ENCODE peak calls at places on chromosome 12, in ten cellular contexts. A is transverse colon, S is H9, F is colonic mucosa, D is endodermal cell, C is Panc1, J is HepG2, L is Peyer's patch, H is stomach, W is body of pancreas. V is an unnamed sample. For H3K9me3, the result is how much of the 10 kb centered on the place peaks cover.

GRCh38 chr12:96164951-96165858 is 29.0 kb upstream of the ELK3 start:
- DNase-seq in C (no peak), S (no peak), L (no peak), J (no peak), F (no peak), W (peak), H (no peak), D (no peak), A (no peak), V (no peak)

GRCh38 chr12:107079172-107080011 is 14.0 kb downstream of the CRY1 start:
- DNase-seq in C (no peak), F (no peak), L (no peak), A (no peak), D (no peak), H (no peak), W (no peak), S (no peak), J (peak), V (peak)

GRCh38 chr12:84497819-84498218 is 414.8 kb downstream of the SLC6A15 start:
- DNase-seq in W (no peak), D (no peak), C (no peak), F (no peak), J (peak), S (no peak), A (no peak), L (no peak), H (no peak), V (no peak)

GRCh38 chr12:108773798-108774788 is 42.8 kb upstream of the CORO1C start:
- DNase-seq in L (peak), A (peak), H (peak), W (peak), J (peak), C (no peak), D (peak), S (peak), F (peak), V (peak)

GRCh38 chr12:44835641-44836379 is 40.3 kb downstream of the NELL2 start:
- DNase-seq in D (no peak), C (no peak), H (no peak), W (peak), S (no peak), F (no peak), J (no peak), A (no peak), L (no peak), V (no peak)

GRCh38 chr12:109697877-109698468 is 15.7 kb upstream of the FAM222A start:
- DNase-seq in H (no peak), W (no peak), S (no peak), L (no peak), A (no peak), D (peak), F (no peak), J (no peak), C (no peak), V (no peak)

GRCh38 chr12:132570635-132571034 is 39.7 kb downstream of the LRCOL1 start:
- DNase-seq in H (no peak), D (no peak), C (no peak), A (no peak), F (no peak), J (no peak), L (no peak), W (no peak), S (no peak), V (no peak)

GRCh38 chr12:123948401-123949117 is 24.1 kb downstream of the CCDC92 start:
- DNase-seq in D (no peak), F (no peak), S (peak), L (no peak), H (no peak), W (no peak), J (no peak), A (no peak), C (no peak), V (no peak)

GRCh38 chr12:70604662-70605061 is 32.6 kb downstream of the PTPRB start:
- DNase-seq in J (no peak), A (no peak), S (no peak), L (no peak), C (no peak), H (no peak), W (no peak), F (no peak), D (no peak), V (no peak)
- TF ChIP-seq CTCF in J (no peak), A (no peak), S (no peak), L (no peak), C (no peak), H (no peak), W (no peak), F (no peak), D (no peak), V (no peak)

DNA sequence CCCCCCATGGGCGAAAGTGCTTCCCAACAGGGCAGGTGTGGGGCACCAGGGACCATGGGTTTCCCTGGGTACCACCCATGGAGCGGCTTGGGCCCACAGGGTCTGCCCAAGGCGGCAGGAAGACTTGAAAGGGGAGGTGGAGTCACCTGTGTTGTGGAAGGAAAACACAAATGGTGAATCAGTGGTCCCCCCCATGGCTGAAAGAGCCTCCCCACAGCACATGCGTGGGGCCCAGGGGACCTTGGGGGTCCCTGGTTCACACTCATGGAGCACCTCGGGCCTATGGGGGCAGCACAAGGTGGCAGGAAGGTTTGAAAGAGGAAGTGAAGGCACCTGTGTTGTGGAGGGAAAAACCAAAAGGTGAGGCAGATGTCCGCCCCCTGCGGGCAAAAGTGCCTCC is 581.9 kb downstream of the ALG10 start:
- DNase-seq in C (no peak), S (no peak), W (no peak), A (no peak), F (no peak), J (no peak), D (no peak), H (no peak), L (no peak), V (peak)
- H3K9me3 ChIP-seq in C (under half), S (half or more), W (under half), A (half or more), F (under half), J (half or more), D (under half), H (half or more), L (under half), V (half or more)

DNA sequence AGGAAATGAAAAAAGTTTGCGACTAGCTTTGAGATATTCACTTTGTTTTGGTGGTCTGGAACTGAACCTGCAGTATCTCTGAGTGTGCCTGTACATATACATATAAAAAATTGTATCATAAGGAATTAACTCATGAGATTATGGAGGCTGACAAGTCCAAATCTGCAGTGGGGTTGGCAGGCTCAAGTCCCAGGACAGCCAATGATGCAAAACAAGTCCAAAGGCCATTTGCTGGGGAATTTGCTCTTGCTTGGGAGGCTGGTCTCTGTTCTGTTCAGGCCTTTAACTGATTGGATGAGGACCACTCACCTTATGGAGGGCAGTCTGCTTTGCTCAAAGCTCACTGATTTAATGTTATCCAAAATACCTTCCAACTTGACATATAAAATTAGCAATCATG is 66.8 kb downstream of the FGD4 start:
- DNase-seq in J (no peak), W (no peak), L (no peak), S (no peak), F (no peak), C (no peak), H (no peak), D (no peak), A (no peak), V (no peak)
- TF ChIP-seq CTCF in J (no peak), W (no peak), L (no peak), S (no peak), F (no peak), C (no peak), H (no peak), D (no peak), A (no peak), V (no peak)

GRCh38 chr12:94174576-94174975 is 26.2 kb downstream of the PLXNC1 start:
- DNase-seq in C (no peak), A (peak), S (no peak), L (peak), D (no peak), J (no peak), W (no peak), F (no peak), H (no peak), V (peak)

GRCh38 chr12:94178886-94179285 is 30.5 kb downstream of the PLXNC1 start:
- DNase-seq in W (no peak), J (no peak), A (no peak), D (no peak), H (no peak), L (no peak), C (no peak), F (no peak), S (no peak), V (no peak)

GRCh38 chr12:94178054-94178453 is 29.7 kb downstream of the PLXNC1 start:
- DNase-seq in L (no peak), D (no peak), H (no peak), A (no peak), F (no peak), J (no peak), W (no peak), C (no peak), S (no peak), V (no peak)

GRCh38 chr12:94173660-94174265 is 25.4 kb downstream of the PLXNC1 start:
- DNase-seq in C (no peak), H (no peak), S (no peak), L (no peak), D (no peak), A (peak), W (no peak), J (no peak), F (no peak), V (no peak)

GRCh38 chr12:94175763-94176660 is 27.6 kb downstream of the PLXNC1 start:
- DNase-seq in L (no peak), A (no peak), D (no peak), W (no peak), F (no peak), S (no peak), H (no peak), C (no peak), J (no peak), V (no peak)
- H3K9me3 ChIP-seq in L (under half), A (under half), D (under half), W (under half), F (under half), S (under half), H (under half), C (under half), J (under half), V (under half)

GRCh38 chr12:69130064-69130463 is 109.3 kb upstream of the CPSF6 start:
- DNase-seq in D (no peak), C (no peak), J (no peak), H (no peak), W (no peak), L (no peak), A (no peak), F (no peak), S (no peak), V (no peak)
- TF ChIP-seq CTCF in D (no peak), C (peak), J (no peak), H (no peak), W (peak), L (no peak), A (no peak), F (no peak), S (no peak), V (no peak)

GRCh38 chr12:46858368-46858767 is 32.6 kb upstream of the SLC38A4 start:
- DNase-seq in A (no peak), J (no peak), C (no peak), F (no peak), W (no peak), L (no peak), D (no peak), H (no peak), S (no peak), V (no peak)

GRCh38 chr12:46855760-46856159 is 30.0 kb upstream of the SLC38A4 start:
- DNase-seq in A (no peak), S (no peak), L (no peak), W (no peak), C (no peak), J (no peak), H (no peak), F (no peak), D (no peak), V (no peak)

GRCh38 chr12:46857486-46857885 is 31.7 kb upstream of the SLC38A4 start:
- DNase-seq in L (no peak), W (no peak), A (no peak), F (no peak), H (no peak), J (no peak), D (no peak), S (no peak), C (no peak), V (no peak)
- H3K9me3 ChIP-seq in L (under half), W (under half), A (under half), F (under half), H (under half), J (half or more), D (half or more), S (under half), C (under half), V (under half)

DNA sequence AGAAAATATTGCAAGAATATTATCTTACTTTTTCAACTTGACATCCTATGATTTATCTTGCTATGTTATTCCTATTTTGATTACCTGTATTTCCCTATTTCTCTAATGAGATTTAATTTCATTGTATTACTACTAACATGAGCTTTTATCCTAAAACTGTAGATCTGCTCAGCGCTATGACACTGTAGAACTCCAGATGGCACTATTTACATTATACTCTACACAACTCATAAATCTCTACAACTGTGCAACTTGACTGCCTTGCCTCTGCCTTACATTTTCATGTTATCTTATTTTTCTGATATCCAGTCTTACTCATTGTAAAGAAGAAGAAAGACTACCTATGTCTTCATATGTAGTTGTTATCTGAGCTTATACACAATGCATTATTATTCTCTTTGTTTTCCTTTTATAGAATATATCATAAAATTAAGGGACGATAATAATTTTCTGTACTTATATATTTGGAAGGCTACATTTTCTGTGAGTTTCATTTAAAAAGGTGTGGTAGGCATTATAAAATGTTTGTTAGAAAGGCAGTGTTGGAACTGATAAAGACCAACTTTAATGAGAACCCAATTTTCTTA is 24.1 kb downstream of the NUP37 start:
- DNase-seq in C (no peak), W (no peak), J (peak), H (no peak), F (no peak), D (no peak), S (no peak), L (no peak), A (no peak), V (no peak)
- TF ChIP-seq CTCF in C (peak), W (peak), J (peak), H (no peak), F (peak), D (peak), S (peak), L (no peak), A (no peak), V (peak)

V was measured in mucosa of descending colon.